ENCODE peak calls at places on chromosomes 1 and 21, in four cellular contexts. W is adrenal gland, L is prostate gland, U is IMR-90. Z is an unnamed sample.
A peak's percentile ranks its signal among the peaks of the same experiment; 100 is the strongest.

GRCh38 chr1:40309374-40310128 is 7.5 kb downstream of the COL9A2 start:
- DNase-seq in W (peak; percentile 35), L (no peak), U (no peak), Z (no peak)

GRCh38 chr1:229699613-229700242 is 73.7 kb downstream of the URB2 start:
- DNase-seq in W (no peak), L (no peak), U (no peak), Z (no peak)

GRCh38 chr21:41665766-41666595 is 100.9 kb downstream of the RIPK4 start:
- DNase-seq in W (no peak), L (no peak), U (no peak), Z (no peak)

GRCh38 chr1:198088360-198089071 is 68.3 kb upstream of the NEK7 start:
- DNase-seq in W (no peak), L (no peak), U (peak; percentile 75), Z (peak; percentile 6)

GRCh38 chr1:170881268-170882265 is 53.8 kb upstream of the MROH9 start:
- DNase-seq in W (peak; percentile 52), L (no peak), U (peak; percentile 42), Z (no peak)

GRCh38 chr1:226973898-226974543 is 33.9 kb downstream of the COQ8A start:
- DNase-seq in W (peak; percentile 83), L (no peak), U (peak; percentile 24), Z (no peak)

GRCh38 chr1:22420456-22421053 is 31.1 kb upstream of the ZBTB40 start:
- DNase-seq in W (peak; percentile 96), L (peak; percentile 77), U (peak; percentile 74), Z (peak; percentile 68)

GRCh38 chr1:115412286-115412685 is 74.2 kb upstream of the NGF start:
- DNase-seq in W (no peak), L (no peak), U (peak; percentile 43), Z (no peak)

GRCh38 chr1:156592158-156592909 is 758 bp downstream of the NAXE start:
- DNase-seq in W (no peak), L (no peak), U (no peak), Z (no peak)

GRCh38 chr1:51385776-51386175 is 55.4 kb upstream of the TTC39A start:
- DNase-seq in W (no peak), L (no peak), U (no peak), Z (no peak)

GRCh38 chr1:100643430-100644196 is 75.9 kb upstream of the VCAM1 start:
- DNase-seq in W (no peak), L (no peak), U (peak; percentile 58), Z (no peak)

GRCh38 chr1:91803847-91804545 is 82.0 kb downstream of the TGFBR3 start:
- DNase-seq in W (no peak), L (no peak), U (no peak), Z (no peak)

GRCh38 chr21:18493420-18493819 is 89.8 kb upstream of the TMPRSS15 start:
- DNase-seq in W (no peak), L (no peak), U (no peak), Z (peak; percentile 23)

GRCh38 chr1:205709059-205709398 is 28.7 kb upstream of the SLC45A3 start:
- DNase-seq in W (no peak), L (no peak), U (peak; percentile 87), Z (no peak)

GRCh38 chr21:42740405-42740909 is 87.0 kb downstream of the PDE9A start:
- DNase-seq in W (no peak), L (no peak), U (no peak), Z (no peak)

GRCh38 chr21:42739061-42739931 is 85.9 kb downstream of the PDE9A start:
- DNase-seq in W (no peak), L (no peak), U (peak; percentile 24), Z (no peak)

GRCh38 chr21:42736646-42737350 is 83.4 kb downstream of the PDE9A start:
- DNase-seq in W (no peak), L (no peak), U (no peak), Z (no peak)

GRCh38 chr21:42735944-42736343 is 82.5 kb downstream of the PDE9A start:
- DNase-seq in W (no peak), L (no peak), U (no peak), Z (no peak)

GRCh38 chr21:42737969-42738590 is 84.7 kb downstream of the PDE9A start:
- DNase-seq in W (peak; percentile 67), L (no peak), U (no peak), Z (no peak)
- TF ChIP-seq POLR2A in W (no peak), L (no peak), U (no peak), Z (no peak)

GRCh38 chr1:23867953-23868847 is at the start of gene FUCA1:
- DNase-seq in W (peak; percentile 96), L (peak; percentile 95), U (peak; percentile 77), Z (peak; percentile 85)
- TF ChIP-seq POLR2A in W (peak; percentile 45), L (peak; percentile 96), U (no peak), Z (peak; percentile 50)

GRCh38 chr1:31541201-31541600 is 35.1 kb upstream of the TINAGL1 start:
- DNase-seq in W (no peak), L (no peak), U (no peak), Z (no peak)
- TF ChIP-seq POLR2A in W (no peak), L (no peak), U (no peak), Z (no peak)

GRCh38 chr1:1565340-1565739 is 9.3 kb downstream of the SSU72 start:
- DNase-seq in W (no peak), L (no peak), U (no peak), Z (no peak)
- TF ChIP-seq POLR2A in W (no peak), L (no peak), U (no peak), Z (no peak)

Z was measured in H54.